ENCODE peak calls at places on chromosome 19, in four cellular contexts. V is fibroblast of the aortic adventitia, N is fibroblast of lung, C is HFF-Myc. G is an unnamed sample.

GRCh38 chr19:38409631-38410133 is 6.8 kb downstream of the FAM98C start:
- DNase-seq in V (peak; percentile 66), N (peak; percentile 54), C (no peak), G (no peak)

GRCh38 chr19:5143471-5144411 is 174.8 kb downstream of the KDM4B start:
- DNase-seq in V (no peak), N (no peak), C (no peak), G (no peak)

GRCh38 chr19:51469162-51469561 is 9.2 kb upstream of the CEACAM18 start:
- DNase-seq in V (no peak), N (no peak), C (no peak), G (no peak)

GRCh38 chr19:56106397-56106849 is 14.7 kb downstream of the ZNF787 start:
- DNase-seq in V (no peak), N (no peak), C (no peak), G (no peak)

GRCh38 chr19:47019431-47020041 is at the start of gene NPAS1:
- DNase-seq in V (no peak), N (no peak), C (no peak), G (no peak)

GRCh38 chr19:35404879-35405622 is 34.2 kb downstream of the GPR42 start:
- DNase-seq in V (peak; percentile 89), N (peak; percentile 85), C (peak; percentile 47), G (peak; percentile 50)

GRCh38 chr19:33241530-33242101 is 16.0 kb upstream of the SLC7A10 start:
- DNase-seq in V (no peak), N (peak; percentile 10), C (no peak), G (no peak)

GRCh38 chr19:35315883-35316282 is 13.1 kb upstream of the CD22 start:
- DNase-seq in V (no peak), N (no peak), C (no peak), G (no peak)

GRCh38 chr19:55255618-55256423 is 3.0 kb downstream of the PPP6R1 start:
- DNase-seq in V (peak; percentile 5), N (peak; percentile 39), C (no peak), G (no peak)

GRCh38 chr19:11142528-11143171 is 12.9 kb downstream of the SPC24 start:
- DNase-seq in V (peak; percentile 96), N (peak; percentile 90), C (peak; percentile 82), G (peak; percentile 73)

GRCh38 chr19:29615891-29616425 is 9.9 kb downstream of the POP4 start:
- DNase-seq in V (no peak), N (no peak), C (no peak), G (no peak)

GRCh38 chr19:41695745-41696144 is 7.7 kb upstream of the CEACAM7 start:
- DNase-seq in V (no peak), N (no peak), C (no peak), G (no peak)

GRCh38 chr19:18379803-18380747 is 5.9 kb upstream of the GDF15 start:
- DNase-seq in V (peak; percentile 97), N (peak; percentile 93), C (peak; percentile 81), G (no peak)

GRCh38 chr19:44345969-44346368 is 10.5 kb downstream of the ZNF112 start:
- DNase-seq in V (no peak), N (peak; percentile 9), C (no peak), G (no peak)

GRCh38 chr19:4035018-4035566 is 27.6 kb downstream of the PIAS4 start:
- DNase-seq in V (no peak), N (no peak), C (no peak), G (no peak)

GRCh38 chr19:5090465-5090779 is 121.5 kb downstream of the KDM4B start:
- DNase-seq in V (no peak), N (no peak), C (no peak), G (no peak)

GRCh38 chr19:38721977-38722773 is 22.1 kb downstream of the CAPN12 start:
- DNase-seq in V (no peak), N (no peak), C (no peak), G (no peak)

DNA sequence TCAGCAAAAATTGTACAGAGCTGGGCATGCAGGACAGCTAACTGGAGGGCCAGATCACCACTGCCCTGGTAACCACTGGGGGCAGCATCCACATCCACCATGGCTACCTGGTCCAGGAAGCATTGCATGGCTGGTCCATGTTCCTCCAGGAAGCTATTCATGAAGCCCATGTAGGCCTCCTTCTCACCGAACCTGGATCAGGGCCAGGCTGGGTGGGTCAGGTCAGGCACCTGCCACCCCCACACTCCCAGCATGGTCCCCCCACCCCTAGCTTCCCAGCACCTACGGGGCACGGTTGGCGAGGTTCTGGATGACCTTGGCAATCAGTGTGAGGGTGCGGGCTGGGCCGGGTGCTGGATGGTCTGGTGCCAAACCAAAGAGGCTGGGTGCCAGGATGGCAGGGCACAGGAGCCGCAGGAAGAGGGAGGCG is 4.6 kb upstream of the WIZ start:
- DNase-seq in V (no peak), N (no peak), C (no peak), G (no peak)
- TF ChIP-seq CTCF in V (peak; percentile 33), N (peak; percentile 31), C (peak; percentile 19), G (peak; percentile 28)

DNA sequence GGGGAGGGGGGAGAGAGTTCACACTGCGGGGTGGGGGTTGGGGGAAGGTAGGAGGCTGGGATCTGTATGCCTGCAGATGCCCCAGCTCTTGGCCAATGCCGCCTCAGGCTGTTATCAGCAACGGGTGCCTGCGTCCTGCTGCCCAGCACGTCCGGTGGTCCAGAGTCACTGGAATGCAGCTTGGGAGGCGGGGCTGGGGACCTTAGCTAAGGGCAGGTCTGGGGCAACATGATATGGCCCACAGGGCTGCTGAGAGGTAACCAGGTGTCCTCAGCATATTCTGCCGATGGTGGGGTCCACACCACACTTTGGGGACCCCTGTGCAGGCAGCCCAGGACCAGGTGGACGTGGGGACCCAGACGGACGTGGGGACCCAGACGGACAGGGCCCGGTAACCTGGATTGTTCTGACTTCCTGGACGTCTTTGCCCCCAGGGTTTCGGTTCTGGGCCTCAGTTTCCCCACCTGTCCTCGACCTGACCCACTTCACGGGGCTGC is 668 bp upstream of the ARHGAP45 start:
- DNase-seq in V (no peak), N (no peak), C (no peak), G (no peak)
- H3K4me3 ChIP-seq in V (no peak overlapping the region), N (no peak overlapping the region), C (no peak overlapping the region), G (no peak overlapping the region)

GRCh38 chr19:17282488-17283256 is 971 bp downstream of the ANKLE1 start:
- DNase-seq in V (peak; percentile 68), N (peak; percentile 64), C (peak; percentile 59), G (no peak)

GRCh38 chr19:17279436-17279835 is 2.3 kb upstream of the ANKLE1 start:
- DNase-seq in V (no peak), N (no peak), C (no peak), G (no peak)

GRCh38 chr19:17285415-17286135 is 3.9 kb downstream of the ANKLE1 start:
- DNase-seq in V (no peak), N (no peak), C (no peak), G (no peak)

GRCh38 chr19:17283504-17283996 is 1.8 kb downstream of the ANKLE1 start:
- DNase-seq in V (no peak), N (no peak), C (no peak), G (no peak)

DNA sequence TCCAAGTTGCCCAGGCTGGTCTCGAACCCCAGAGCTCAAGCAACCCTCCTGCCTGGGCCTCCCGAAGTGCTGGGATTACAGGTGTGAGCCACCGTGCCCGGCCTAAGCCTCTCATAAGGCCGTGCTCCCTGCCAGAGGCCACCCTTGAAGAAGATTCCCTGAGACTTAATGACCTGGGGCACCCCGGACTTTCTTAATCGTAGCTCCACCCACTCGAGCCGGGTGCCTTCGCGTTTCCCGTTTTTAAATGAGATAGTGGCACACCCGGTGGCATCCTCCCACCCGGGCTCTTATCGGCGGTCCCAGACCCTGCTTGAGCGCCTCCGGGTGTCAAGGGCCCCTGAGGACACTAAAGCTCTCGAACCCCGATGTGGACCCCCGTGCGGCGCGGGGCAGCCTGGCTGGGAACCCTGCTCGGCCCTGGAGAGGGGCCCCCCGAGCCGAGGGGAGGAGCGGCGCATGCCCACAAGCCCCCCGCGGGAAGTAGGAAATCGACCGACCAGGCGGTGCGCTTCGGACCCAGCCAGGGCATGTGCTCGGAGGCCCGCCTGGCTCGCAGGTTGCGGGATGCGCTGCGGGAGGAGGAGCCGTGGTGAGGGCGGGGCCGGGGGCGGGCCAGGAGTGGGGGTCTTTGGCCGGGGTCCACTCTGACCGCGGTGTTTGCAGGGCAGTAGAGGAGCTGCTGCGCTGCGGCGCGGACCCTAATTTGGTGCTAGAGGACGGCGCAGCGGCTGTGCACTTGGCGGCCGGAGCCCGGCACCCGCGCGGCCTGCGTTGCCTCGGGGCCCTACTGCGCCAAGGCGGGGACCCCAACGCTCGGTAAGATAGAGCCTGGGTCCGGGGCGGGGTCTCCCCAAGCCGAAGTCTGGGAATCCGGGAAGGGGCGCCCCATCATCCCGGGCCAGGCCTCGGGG is at the start of gene ANKLE1:
- DNase-seq in V (no peak), N (no peak), C (no peak), G (no peak)
- TF ChIP-seq CTCF in V (no peak), N (no peak), C (no peak), G (no peak)

GRCh38 chr19:12838893-12839656 is 760 bp downstream of the MAST1 start:
- DNase-seq in V (no peak), N (no peak), C (no peak), G (no peak)

GRCh38 chr19:12842511-12842910 is 4.2 kb downstream of the MAST1 start:
- DNase-seq in V (no peak), N (no peak), C (no peak), G (no peak)

GRCh38 chr19:12838182-12838890 is at the start of gene MAST1:
- DNase-seq in V (no peak), N (no peak), C (no peak), G (no peak)

GRCh38 chr19:12841094-12841493 is 2.8 kb downstream of the MAST1 start:
- DNase-seq in V (peak; percentile 22), N (no peak), C (no peak), G (no peak)

GRCh38 chr19:12840091-12841079 is 2.1 kb downstream of the MAST1 start:
- DNase-seq in V (peak; percentile 50), N (peak; percentile 47), C (peak; percentile 40), G (no peak)
- H3K4me3 ChIP-seq in V (peak overlapping the region; percentile 45), N (no peak overlapping the region), C (peak overlapping the region; percentile 2), G (peak overlapping the region; percentile 21)

DNA sequence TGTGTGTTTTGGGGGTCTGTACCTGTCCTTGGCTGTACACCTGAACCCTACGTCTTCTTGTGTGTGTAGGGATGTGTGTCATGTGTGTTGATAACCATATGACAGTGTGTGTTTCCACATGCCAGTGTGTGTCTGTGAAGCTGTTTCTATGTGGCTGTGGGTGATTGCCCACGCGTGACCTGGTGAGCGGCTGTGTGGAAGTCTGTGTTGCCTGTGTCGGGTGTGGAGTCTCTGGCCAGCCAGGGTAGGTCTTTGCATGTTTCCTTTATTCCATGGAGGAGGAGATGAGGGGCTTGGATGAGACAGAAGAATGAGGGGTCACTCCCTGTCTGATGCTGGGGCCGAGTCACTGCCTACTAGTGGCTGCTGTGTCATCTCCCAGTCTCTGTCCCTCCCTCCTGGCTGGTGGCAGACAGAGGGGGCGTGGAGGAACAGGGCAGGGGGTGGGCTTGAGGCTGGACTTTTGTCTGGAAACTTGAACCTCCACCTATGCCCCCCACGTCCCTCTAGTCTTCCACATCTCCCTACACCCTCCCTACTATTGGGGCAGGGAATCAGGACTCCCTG is 2.9 kb upstream of the FOSB start:
- DNase-seq in V (no peak), N (no peak), C (no peak), G (no peak)
- TF ChIP-seq CTCF in V (no peak), N (no peak), C (no peak), G (no peak)